ENCODE peak calls at places on chromosomes 5 and 9, in four cellular contexts. K is mesenchymal stem cell, S is IMR-90, I is trophoblast cell. D is an unnamed sample.

GRCh38 chr9:91549177-91549576 is 125.5 kb upstream of the NFIL3 start:
- DNase-seq in K (no peak), S (no peak), I (no peak), D (no peak)

GRCh38 chr5:10149911-10150310 is 99.8 kb downstream of the ATPSCKMT start:
- DNase-seq in K (no peak), S (no peak), I (no peak), D (no peak)

GRCh38 chr9:37187713-37188439 is 67.5 kb downstream of the ZCCHC7 start:
- DNase-seq in K (no peak), S (peak), I (no peak), D (no peak)

GRCh38 chr5:173954671-173955605 is 34.0 kb upstream of the C5orf47 start:
- DNase-seq in K (peak), S (peak), I (peak), D (no peak)

GRCh38 chr5:81626524-81626923 is 124.4 kb downstream of the SSBP2 start:
- DNase-seq in K (peak), S (peak), I (no peak), D (no peak)

GRCh38 chr9:37386988-37387387 is 35.5 kb upstream of the GRHPR start:
- DNase-seq in K (no peak), S (no peak), I (peak), D (no peak)

GRCh38 chr5:173880306-173880985 is 7.7 kb upstream of the CPEB4 start:
- DNase-seq in K (peak), S (peak), I (peak), D (no peak)

GRCh38 chr5:77015938-77016569 is 14.2 kb upstream of the AGGF1 start:
- DNase-seq in K (peak), S (peak), I (peak), D (peak)

GRCh38 chr9:36040271-36040925 is 3.7 kb downstream of the RECK start:
- DNase-seq in K (no peak), S (peak), I (peak), D (no peak)

GRCh38 chr5:56159521-56159947 is 73.6 kb downstream of the ANKRD55 start:
- DNase-seq in K (peak), S (no peak), I (peak), D (no peak)

GRCh38 chr5:119318256-119318914 is 37.4 kb upstream of the TNFAIP8 start:
- DNase-seq in K (no peak), S (no peak), I (no peak), D (no peak)

GRCh38 chr5:157544623-157544989 is 31.0 kb downstream of the ADAM19 start:
- DNase-seq in K (no peak), S (no peak), I (no peak), D (no peak)

GRCh38 chr9:38067892-38068615 is 973 bp downstream of the SHB start:
- DNase-seq in K (no peak), S (no peak), I (no peak), D (no peak)

GRCh38 chr9:4973902-4974301 is 11.2 kb upstream of the JAK2 start:
- DNase-seq in K (peak), S (no peak), I (peak), D (no peak)

GRCh38 chr5:173279166-173279565 is 44.2 kb upstream of the NKX2-5 start:
- DNase-seq in K (no peak), S (no peak), I (no peak), D (no peak)

GRCh38 chr9:4955836-4956235 is 29.2 kb upstream of the JAK2 start:
- DNase-seq in K (no peak), S (peak), I (no peak), D (no peak)

GRCh38 chr9:119366909-119367690 is 2.1 kb downstream of the BRINP1 start:
- DNase-seq in K (no peak), S (no peak), I (no peak), D (no peak)

GRCh38 chr9:109652112-109652511 is 127.9 kb upstream of the PALM2AKAP2 start:
- DNase-seq in K (no peak), S (peak), I (no peak), D (no peak)

GRCh38 chr9:95411211-95411892 is 93.8 kb upstream of the FANCC start:
- DNase-seq in K (no peak), S (no peak), I (no peak), D (no peak)

GRCh38 chr9:93303258-93303771 is 119.4 kb downstream of the WNK2 start:
- DNase-seq in K (no peak), S (no peak), I (no peak), D (no peak)

DNA sequence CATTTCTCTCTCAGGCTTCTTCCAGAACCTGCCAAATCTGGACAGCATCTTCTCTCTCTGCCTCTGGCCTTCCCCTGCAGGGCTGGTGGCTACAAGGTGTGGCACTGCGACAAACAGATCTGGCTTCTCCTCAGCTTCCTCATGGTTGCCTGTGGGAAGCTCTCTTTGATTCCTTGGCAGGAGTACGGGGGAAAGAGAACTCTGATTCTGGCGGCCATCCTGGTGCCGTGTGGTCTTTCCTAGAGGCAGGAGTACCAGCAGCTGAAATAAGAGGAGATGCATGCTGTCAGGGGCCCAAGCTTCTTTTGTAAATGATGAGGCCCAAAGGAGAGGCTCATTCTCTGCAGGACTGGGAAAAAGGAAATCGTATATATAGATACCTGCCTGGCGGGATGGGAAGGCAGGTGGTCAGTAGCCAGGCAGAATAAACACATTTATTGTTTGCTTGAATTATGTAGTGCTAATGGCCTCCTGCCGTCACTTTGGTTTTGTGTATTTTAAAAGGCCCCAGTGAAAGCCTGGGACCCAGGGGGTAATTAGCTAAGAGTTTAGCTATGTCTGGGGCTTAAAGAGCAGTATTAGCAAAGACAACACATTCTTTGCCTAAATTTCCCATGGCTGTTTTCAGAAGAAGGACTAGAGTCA is at the start of gene CER1:
- DNase-seq in K (no peak), S (no peak), I (no peak), D (peak)
- H3K14ac ChIP-seq in K (no peak), S (no peak), I (no peak), D (no peak)

GRCh38 chr5:178113141-178113787 is at the start of gene N4BP3:
- DNase-seq in K (peak), S (peak), I (peak), D (peak)
- H3K14ac ChIP-seq in K (peak), S (no peak), I (peak), D (peak)

DNA sequence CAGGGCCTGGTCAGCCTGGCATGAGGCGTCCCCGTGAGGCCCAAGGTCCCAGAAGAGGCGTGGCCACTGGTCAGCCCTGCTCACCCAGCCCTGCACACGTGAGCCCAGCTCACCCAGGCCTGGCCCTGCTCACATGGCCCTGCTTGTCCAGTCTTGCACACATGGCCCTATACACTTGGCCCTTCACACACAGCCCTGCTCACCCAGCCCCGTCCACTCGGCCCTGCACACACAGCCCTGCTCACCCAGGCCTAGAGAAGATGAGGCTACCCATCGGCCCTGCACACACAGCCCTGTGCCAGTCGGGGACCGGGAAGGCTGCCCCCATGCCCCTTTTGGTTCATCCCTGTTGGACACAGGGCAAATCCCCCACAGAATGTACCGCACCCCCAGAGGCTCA is 28.4 kb downstream of the ZDHHC11B start:
- DNase-seq in K (no peak), S (no peak), I (no peak), D (no peak)
- H3K14ac ChIP-seq in K (no peak), S (no peak), I (no peak), D (peak)

GRCh38 chr9:128067622-128067897 is 440 bp upstream of the NAIF1 start:
- DNase-seq in K (no peak), S (no peak), I (no peak), D (no peak)
- H3K14ac ChIP-seq in K (peak), S (peak), I (peak), D (no peak)

D was measured in neuronal stem cell.